ENCODE peak calls at places on chromosome 22, in ten cellular contexts. E is posterior vena cava, L is germinal center, I is EL, P is C1 segment of cervical spinal cord, G is mesendoderm, D is iris pigment epithelial cell, J is HEK293T, S is NCI-H1930, F is PC-3. V is an unnamed sample.

GRCh38 chr22:20867179-20868099 is 8.6 kb downstream of the SNAP29 start:
- DNase-seq in D (peak; percentile 65), L (no peak), F (no peak), E (no peak), G (no peak), I (no peak), J (no peak), P (no peak), S (no peak), V (no peak)

GRCh38 chr22:32444068-32444467 is 20.2 kb downstream of the BPIFC start:
- DNase-seq in L (no peak), I (no peak), S (no peak), D (peak; percentile 5), J (peak; percentile 46), E (no peak), F (peak; percentile 52), P (no peak), G (peak; percentile 43), V (peak; percentile 51)

GRCh38 chr22:23118647-23119491 is 22.9 kb downstream of the RSPH14 start:
- DNase-seq in S (no peak), I (no peak), F (no peak), D (no peak), L (no peak), P (no peak), E (no peak), G (no peak), J (no peak), V (no peak)

GRCh38 chr22:40193429-40194421 is 16.0 kb downstream of the TNRC6B start:
- DNase-seq in S (no peak), E (no peak), J (no peak), P (no peak), L (no peak), D (no peak), F (peak; percentile 31), I (no peak), G (peak; percentile 80), V (no peak)

GRCh38 chr22:37552560-37553163 is 7.6 kb upstream of the CDC42EP1 start:
- DNase-seq in J (no peak), G (peak; percentile 89), D (no peak), I (peak; percentile 66), L (no peak), F (no peak), P (no peak), S (no peak), E (no peak), V (no peak)

GRCh38 chr22:37282385-37282677 is at the start of gene CYTH4:
- DNase-seq in E (peak; percentile 92), P (no peak), J (no peak), L (peak; percentile 78), G (no peak), I (no peak), F (peak; percentile 58), S (no peak), D (no peak), V (no peak)

GRCh38 chr22:36907464-36907863 is 6.0 kb upstream of the CSF2RB start:
- DNase-seq in D (no peak), I (no peak), E (no peak), J (no peak), L (no peak), F (no peak), S (no peak), P (no peak), G (no peak), V (no peak)

GRCh38 chr22:29635734-29636357 is 32.4 kb downstream of the NF2 start:
- DNase-seq in E (no peak), I (peak; percentile 64), S (peak; percentile 22), L (peak; percentile 36), J (peak; percentile 70), D (peak; percentile 74), F (peak; percentile 60), P (peak; percentile 44), G (peak; percentile 69), V (peak; percentile 71)

GRCh38 chr22:50675553-50676199 is 3.1 kb downstream of the SHANK3 start:
- DNase-seq in D (no peak), I (no peak), E (peak; percentile 61), F (no peak), P (no peak), J (no peak), L (peak; percentile 2), G (no peak), S (no peak), V (peak; percentile 32)

GRCh38 chr22:37162221-37163095 is 12.7 kb upstream of the IL2RB start:
- DNase-seq in L (peak; percentile 83), I (no peak), G (no peak), E (no peak), F (no peak), D (no peak), S (no peak), P (no peak), J (no peak), V (no peak)

GRCh38 chr22:27850000-27850465 is 48.5 kb upstream of the MN1 start:
- DNase-seq in D (peak; percentile 23), J (no peak), L (no peak), E (no peak), I (no peak), F (no peak), G (peak; percentile 27), S (no peak), P (peak; percentile 2), V (no peak)

GRCh38 chr22:36411589-36412258 is 24.0 kb upstream of the MYH9 start:
- DNase-seq in P (no peak), D (no peak), E (no peak), G (no peak), S (no peak), F (no peak), J (no peak), L (no peak), I (no peak), V (no peak)